ENCODE peak calls at places on chromosomes 5 and 9, in five cellular contexts. One of them, this sample, is unnamed.

GRCh38 chr9:79617395-79617794 is 45.6 kb downstream of the TLE4 start:
- DNase-seq in EL: no peak
- DNase-seq in HFF-Myc: no peak
- DNase-seq in NCI-H2171 treated with DMSO at 0.1 percent for 48 hours: no peak
- DNase-seq in globus pallidus: peak; percentile 48
- DNase-seq in this sample: no peak

GRCh38 chr5:132497488-132497997 is 7.0 kb upstream of the IRF1 start:
- DNase-seq in HFF-Myc: peak; percentile 79
- DNase-seq in EL: peak; percentile 98
- DNase-seq in NCI-H2171 treated with DMSO at 0.1 percent for 48 hours: no peak
- DNase-seq in globus pallidus: no peak
- DNase-seq in this sample: no peak

GRCh38 chr9:114900937-114901802 is 29.2 kb downstream of the TNFSF8 start:
- DNase-seq in NCI-H2171 treated with DMSO at 0.1 percent for 48 hours: no peak
- DNase-seq in EL: peak; percentile 79
- DNase-seq in HFF-Myc: no peak
- DNase-seq in globus pallidus: no peak
- DNase-seq in this sample: no peak

GRCh38 chr5:71483355-71483754 is 27.9 kb downstream of the BDP1 start:
- DNase-seq in globus pallidus: no peak
- DNase-seq in NCI-H2171 treated with DMSO at 0.1 percent for 48 hours: no peak
- DNase-seq in HFF-Myc: no peak
- DNase-seq in EL: peak; percentile 82
- DNase-seq in this sample: no peak

GRCh38 chr5:59713488-59713844 is 180.1 kb downstream of the PDE4D start:
- DNase-seq in EL: no peak
- DNase-seq in NCI-H2171 treated with DMSO at 0.1 percent for 48 hours: no peak
- DNase-seq in globus pallidus: no peak
- DNase-seq in HFF-Myc: no peak
- DNase-seq in this sample: no peak

GRCh38 chr9:102309379-102309778 is 570.9 kb upstream of the GRIN3A start:
- DNase-seq in HFF-Myc: no peak
- DNase-seq in globus pallidus: no peak
- DNase-seq in NCI-H2171 treated with DMSO at 0.1 percent for 48 hours: no peak
- DNase-seq in EL: no peak
- DNase-seq in this sample: no peak

GRCh38 chr9:31671011-31671410 is 713.4 kb upstream of the ACO1 start:
- DNase-seq in HFF-Myc: no peak
- DNase-seq in EL: no peak
- DNase-seq in NCI-H2171 treated with DMSO at 0.1 percent for 48 hours: no peak
- DNase-seq in globus pallidus: no peak
- DNase-seq in this sample: no peak

GRCh38 chr5:138975098-138975847 is 100.1 kb upstream of the LRRTM2 start:
- DNase-seq in NCI-H2171 treated with DMSO at 0.1 percent for 48 hours: no peak
- DNase-seq in globus pallidus: peak; percentile 70
- DNase-seq in EL: peak; percentile 74
- DNase-seq in HFF-Myc: no peak
- DNase-seq in this sample: no peak

GRCh38 chr5:1540831-1541661 is 17.3 kb upstream of the LPCAT1 start:
- DNase-seq in globus pallidus: no peak
- DNase-seq in EL: no peak
- DNase-seq in HFF-Myc: no peak
- DNase-seq in NCI-H2171 treated with DMSO at 0.1 percent for 48 hours: no peak
- DNase-seq in this sample: no peak

GRCh38 chr5:142743677-142744441 is 26.3 kb upstream of the ARHGAP26 start:
- DNase-seq in NCI-H2171 treated with DMSO at 0.1 percent for 48 hours: no peak
- DNase-seq in globus pallidus: no peak
- DNase-seq in HFF-Myc: no peak
- DNase-seq in EL: peak; percentile 49
- DNase-seq in this sample: no peak

GRCh38 chr9:134395002-134395517 is 68.8 kb downstream of the RXRA start:
- DNase-seq in HFF-Myc: no peak
- DNase-seq in NCI-H2171 treated with DMSO at 0.1 percent for 48 hours: no peak
- DNase-seq in EL: no peak
- DNase-seq in globus pallidus: no peak
- DNase-seq in this sample: no peak

GRCh38 chr5:33272288-33272687 is 168.5 kb upstream of the TARS1 start:
- DNase-seq in HFF-Myc: peak; percentile 59
- DNase-seq in NCI-H2171 treated with DMSO at 0.1 percent for 48 hours: no peak
- DNase-seq in globus pallidus: no peak
- DNase-seq in EL: peak; percentile 94
- DNase-seq in this sample: no peak

GRCh38 chr9:105067895-105068580 is 140.1 kb upstream of the ABCA1 start:
- DNase-seq in NCI-H2171 treated with DMSO at 0.1 percent for 48 hours: no peak
- DNase-seq in HFF-Myc: no peak
- DNase-seq in globus pallidus: no peak
- DNase-seq in EL: peak; percentile 78
- DNase-seq in this sample: no peak

GRCh38 chr9:121331992-121332685 is 37.9 kb downstream of the STOM start:
- DNase-seq in NCI-H2171 treated with DMSO at 0.1 percent for 48 hours: no peak
- DNase-seq in EL: peak; percentile 57
- DNase-seq in globus pallidus: no peak
- DNase-seq in HFF-Myc: no peak
- DNase-seq in this sample: no peak

GRCh38 chr5:163104496-163104895 is 332.9 kb upstream of the CCNG1 start:
- DNase-seq in EL: no peak
- DNase-seq in HFF-Myc: no peak
- DNase-seq in NCI-H2171 treated with DMSO at 0.1 percent for 48 hours: no peak
- DNase-seq in globus pallidus: no peak
- DNase-seq in this sample: no peak

This sample was measured in cerebellum.